ENCODE peak calls at places on chromosomes 7 and 10, in seven cellular contexts. One of them, this sample, is unnamed.

GRCh38 chr7:13903997-13904396 is 85.5 kb downstream of the ETV1 start:
- DNase-seq in stomach: no peak
- DNase-seq in GM23338: no peak
- DNase-seq in Peyer's patch: no peak
- DNase-seq in GM06990: no peak
- DNase-seq in ovary: no peak
- DNase-seq in PC-9: no peak
- DNase-seq in this sample: no peak

GRCh38 chr7:36207451-36208291 is 54.6 kb downstream of the EEPD1 start:
- DNase-seq in stomach: peak; percentile 36
- DNase-seq in GM23338: no peak
- DNase-seq in Peyer's patch: peak; percentile 59
- DNase-seq in GM06990: no peak
- DNase-seq in ovary: peak; percentile 41
- DNase-seq in PC-9: peak; percentile 100
- DNase-seq in this sample: peak; percentile 63

GRCh38 chr10:35420827-35421552 is 84.7 kb downstream of the CCNY start:
- DNase-seq in stomach: no peak
- DNase-seq in GM23338: no peak
- DNase-seq in Peyer's patch: no peak
- DNase-seq in GM06990: no peak
- DNase-seq in ovary: no peak
- DNase-seq in PC-9: no peak
- DNase-seq in this sample: no peak

GRCh38 chr10:101972761-101973160 is 83.2 kb downstream of the ARMH3 start:
- DNase-seq in stomach: no peak
- DNase-seq in GM23338: no peak
- DNase-seq in Peyer's patch: no peak
- DNase-seq in GM06990: peak; percentile 32
- DNase-seq in ovary: no peak
- DNase-seq in PC-9: no peak
- DNase-seq in this sample: no peak

GRCh38 chr7:124765401-124766352 is at the start of gene GPR37:
- DNase-seq in stomach: peak; percentile 48
- DNase-seq in GM23338: peak; percentile 89
- DNase-seq in Peyer's patch: peak; percentile 56
- DNase-seq in GM06990: peak; percentile 44
- DNase-seq in ovary: no peak
- DNase-seq in PC-9: peak; percentile 63
- DNase-seq in this sample: peak; percentile 80

GRCh38 chr7:27347261-27347610 is 104.6 kb downstream of the EVX1 start:
- DNase-seq in stomach: no peak
- DNase-seq in GM23338: no peak
- DNase-seq in Peyer's patch: no peak
- DNase-seq in GM06990: no peak
- DNase-seq in ovary: no peak
- DNase-seq in PC-9: no peak
- DNase-seq in this sample: no peak

GRCh38 chr10:103967433-103968142 is 648 bp downstream of the SLK start:
- DNase-seq in stomach: no peak
- DNase-seq in GM23338: peak; percentile 46
- DNase-seq in Peyer's patch: no peak
- DNase-seq in GM06990: no peak
- DNase-seq in ovary: no peak
- DNase-seq in PC-9: no peak
- DNase-seq in this sample: no peak

GRCh38 chr7:94289071-94289470 is 105.6 kb upstream of the COL1A2 start:
- DNase-seq in stomach: peak; percentile 56
- DNase-seq in GM23338: peak; percentile 94
- DNase-seq in Peyer's patch: peak; percentile 60
- DNase-seq in GM06990: no peak
- DNase-seq in ovary: peak; percentile 84
- DNase-seq in PC-9: peak; percentile 48
- DNase-seq in this sample: no peak

GRCh38 chr7:154928136-154929005 is 74.6 kb downstream of the PAXIP1 start:
- DNase-seq in stomach: peak; percentile 37
- DNase-seq in GM23338: peak; percentile 59
- DNase-seq in Peyer's patch: peak; percentile 72
- DNase-seq in GM06990: peak; percentile 73
- DNase-seq in ovary: peak; percentile 40
- DNase-seq in PC-9: peak; percentile 96
- DNase-seq in this sample: no peak

GRCh38 chr7:69625798-69626197 is 27.5 kb downstream of the AUTS2 start:
- DNase-seq in stomach: no peak
- DNase-seq in GM23338: no peak
- DNase-seq in Peyer's patch: no peak
- DNase-seq in GM06990: no peak
- DNase-seq in ovary: no peak
- DNase-seq in PC-9: no peak
- DNase-seq in this sample: no peak

GRCh38 chr7:1853619-1854520 is 183.8 kb downstream of the ELFN1 start:
- DNase-seq in stomach: no peak
- DNase-seq in GM23338: no peak
- DNase-seq in Peyer's patch: peak; percentile 37
- DNase-seq in GM06990: no peak
- DNase-seq in ovary: peak; percentile 8
- DNase-seq in PC-9: no peak
- DNase-seq in this sample: no peak

GRCh38 chr7:36686499-36686898 is 37.8 kb downstream of the AOAH start:
- DNase-seq in stomach: no peak
- DNase-seq in GM23338: no peak
- DNase-seq in Peyer's patch: peak; percentile 66
- DNase-seq in GM06990: no peak
- DNase-seq in ovary: no peak
- DNase-seq in PC-9: no peak
- DNase-seq in this sample: no peak

GRCh38 chr10:18658992-18659783 is at the start of gene ARL5B:
- DNase-seq in stomach: peak; percentile 98
- DNase-seq in GM23338: peak; percentile 97
- DNase-seq in Peyer's patch: peak; percentile 99
- DNase-seq in GM06990: peak; percentile 98
- DNase-seq in ovary: peak; percentile 98
- DNase-seq in PC-9: peak; percentile 86
- DNase-seq in this sample: peak; percentile 99

GRCh38 chr10:35182631-35183510 is 56.2 kb downstream of the CREM start:
- DNase-seq in stomach: no peak
- DNase-seq in GM23338: no peak
- DNase-seq in Peyer's patch: no peak
- DNase-seq in GM06990: no peak
- DNase-seq in ovary: no peak
- DNase-seq in PC-9: no peak
- DNase-seq in this sample: no peak

GRCh38 chr10:103548581-103549348 is 55.3 kb downstream of the NEURL1 start:
- DNase-seq in stomach: peak; percentile 44
- DNase-seq in GM23338: no peak
- DNase-seq in Peyer's patch: peak; percentile 65
- DNase-seq in GM06990: no peak
- DNase-seq in ovary: no peak
- DNase-seq in PC-9: no peak
- DNase-seq in this sample: peak; percentile 74

GRCh38 chr7:140640060-140640611 is 477 bp downstream of the DENND2A start:
- DNase-seq in stomach: peak; percentile 34
- DNase-seq in GM23338: peak; percentile 74
- DNase-seq in Peyer's patch: no peak
- DNase-seq in GM06990: no peak
- DNase-seq in ovary: peak; percentile 70
- DNase-seq in PC-9: no peak
- DNase-seq in this sample: no peak

GRCh38 chr7:159031135-159031701 is 113.4 kb downstream of the VIPR2 start:
- DNase-seq in stomach: peak; percentile 30
- DNase-seq in GM23338: peak; percentile 64
- DNase-seq in Peyer's patch: peak; percentile 45
- DNase-seq in GM06990: no peak
- DNase-seq in ovary: peak; percentile 68
- DNase-seq in PC-9: no peak
- DNase-seq in this sample: no peak
- H3K4me3 ChIP-seq in stomach: peak overlapping the region; percentile 52
- H3K4me3 ChIP-seq in GM23338: peak overlapping the region; percentile 76
- H3K4me3 ChIP-seq in Peyer's patch: peak overlapping the region; percentile 58
- H3K4me3 ChIP-seq in GM06990: no peak overlapping the region
- H3K4me3 ChIP-seq in ovary: peak overlapping the region; percentile 41
- H3K4me3 ChIP-seq in PC-9: no peak overlapping the region
- H3K4me3 ChIP-seq in this sample: no peak overlapping the region

DNA sequence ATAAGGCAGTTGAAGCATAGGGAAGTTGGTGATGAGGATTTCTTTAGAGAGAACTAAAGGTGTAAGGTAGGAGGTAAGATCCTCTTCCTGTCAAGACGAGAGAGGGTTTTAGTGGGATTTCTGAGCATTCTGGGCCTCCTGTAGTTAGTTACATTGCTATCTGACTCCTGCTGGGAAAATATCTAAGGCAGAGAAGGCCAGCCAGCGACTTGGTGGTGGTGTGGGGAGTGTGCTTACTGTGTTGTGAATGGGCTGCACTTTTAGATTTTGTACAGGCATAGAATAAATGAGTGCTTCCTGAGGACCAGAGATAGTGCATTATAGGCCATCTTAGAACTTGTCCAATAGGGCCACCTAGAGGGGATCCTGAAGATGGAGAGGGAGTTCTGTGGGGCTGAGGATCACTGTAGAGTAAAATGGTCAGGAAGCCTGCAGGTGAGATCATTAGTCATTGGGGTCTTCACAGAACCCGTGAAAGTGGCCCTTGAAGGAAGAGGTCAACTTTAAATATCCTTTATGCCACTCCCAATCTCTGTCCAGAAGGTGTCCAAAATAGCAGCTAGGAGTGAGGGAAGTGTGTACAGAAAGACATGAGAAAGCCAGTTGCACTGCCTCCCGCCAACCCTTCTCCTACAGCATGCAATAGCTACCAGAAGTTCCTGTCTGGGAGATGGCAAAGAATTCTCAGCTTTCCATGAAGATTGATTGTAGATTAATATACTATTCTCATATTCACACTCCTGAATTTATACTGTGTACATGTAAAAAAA is 266.6 kb downstream of the POLR1F start:
- DNase-seq in stomach: no peak
- DNase-seq in GM23338: peak; percentile 75
- DNase-seq in Peyer's patch: no peak
- DNase-seq in GM06990: no peak
- DNase-seq in ovary: no peak
- DNase-seq in PC-9: no peak
- DNase-seq in this sample: no peak
- TF ChIP-seq CTCF in stomach: no peak
- TF ChIP-seq CTCF in GM23338: peak; percentile 74
- TF ChIP-seq CTCF in Peyer's patch: no peak
- TF ChIP-seq CTCF in GM06990: peak; percentile 30
- TF ChIP-seq CTCF in ovary: no peak
- TF ChIP-seq CTCF in PC-9: peak; percentile 61
- TF ChIP-seq CTCF in this sample: no peak

DNA sequence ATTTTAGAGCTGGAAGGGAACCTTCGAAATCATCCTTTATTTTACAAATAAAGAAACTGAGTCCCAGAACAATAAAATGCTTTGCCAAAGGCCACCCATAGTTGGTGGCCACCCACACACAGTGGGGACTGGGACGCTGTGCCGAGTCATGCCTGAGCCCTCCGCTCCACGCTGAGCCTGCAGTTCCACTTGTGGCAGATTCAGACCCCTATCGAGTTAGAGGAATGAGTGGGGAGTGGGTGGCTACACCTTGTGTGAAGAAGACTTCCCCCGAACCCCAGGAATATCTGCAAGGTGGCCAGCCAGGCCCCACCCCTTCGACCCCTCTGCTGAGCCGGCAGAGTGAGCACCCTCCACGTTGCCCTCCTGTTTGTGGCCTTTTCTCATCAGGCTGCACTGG is 60.9 kb upstream of the SAMD8 start:
- DNase-seq in stomach: no peak
- DNase-seq in GM23338: no peak
- DNase-seq in Peyer's patch: no peak
- DNase-seq in GM06990: no peak
- DNase-seq in ovary: no peak
- DNase-seq in PC-9: no peak
- DNase-seq in this sample: no peak
- H3K4me3 ChIP-seq in stomach: no peak overlapping the region
- H3K4me3 ChIP-seq in GM23338: no peak overlapping the region
- H3K4me3 ChIP-seq in Peyer's patch: no peak overlapping the region
- H3K4me3 ChIP-seq in GM06990: no peak overlapping the region
- H3K4me3 ChIP-seq in ovary: no peak overlapping the region
- H3K4me3 ChIP-seq in PC-9: no peak overlapping the region
- H3K4me3 ChIP-seq in this sample: no peak overlapping the region

GRCh38 chr7:87926581-87927461 is 7.2 kb upstream of the ADAM22 start:
- DNase-seq in stomach: no peak
- DNase-seq in GM23338: peak; percentile 90
- DNase-seq in Peyer's patch: peak; percentile 70
- DNase-seq in GM06990: peak; percentile 75
- DNase-seq in ovary: no peak
- DNase-seq in PC-9: no peak
- DNase-seq in this sample: peak; percentile 49
- TF ChIP-seq CTCF in stomach: no peak
- TF ChIP-seq CTCF in GM23338: peak; percentile 57
- TF ChIP-seq CTCF in Peyer's patch: no peak
- TF ChIP-seq CTCF in GM06990: peak; percentile 63
- TF ChIP-seq CTCF in ovary: no peak
- TF ChIP-seq CTCF in PC-9: no peak
- TF ChIP-seq CTCF in this sample: no peak

GRCh38 chr7:150435047-150435389 is 15.4 kb upstream of the GIMAP8 start:
- DNase-seq in stomach: no peak
- DNase-seq in GM23338: no peak
- DNase-seq in Peyer's patch: no peak
- DNase-seq in GM06990: no peak
- DNase-seq in ovary: no peak
- DNase-seq in PC-9: no peak
- DNase-seq in this sample: no peak
- H3K4me3 ChIP-seq in stomach: no peak overlapping the region
- H3K4me3 ChIP-seq in GM23338: no peak overlapping the region
- H3K4me3 ChIP-seq in Peyer's patch: no peak overlapping the region
- H3K4me3 ChIP-seq in GM06990: peak overlapping the region; percentile 62
- H3K4me3 ChIP-seq in ovary: no peak overlapping the region
- H3K4me3 ChIP-seq in PC-9: no peak overlapping the region
- H3K4me3 ChIP-seq in this sample: no peak overlapping the region

GRCh38 chr7:44749992-44750391 is 1.3 kb downstream of the ZMIZ2 start:
- DNase-seq in stomach: no peak
- DNase-seq in GM23338: no peak
- DNase-seq in Peyer's patch: no peak
- DNase-seq in GM06990: no peak
- DNase-seq in ovary: no peak
- DNase-seq in PC-9: no peak
- DNase-seq in this sample: no peak

GRCh38 chr7:44750921-44751571 is 2.4 kb downstream of the ZMIZ2 start:
- DNase-seq in stomach: no peak
- DNase-seq in GM23338: no peak
- DNase-seq in Peyer's patch: peak; percentile 65
- DNase-seq in GM06990: peak; percentile 76
- DNase-seq in ovary: no peak
- DNase-seq in PC-9: peak; percentile 32
- DNase-seq in this sample: no peak

GRCh38 chr7:44748948-44749731 is 493 bp downstream of the ZMIZ2 start:
- DNase-seq in stomach: no peak
- DNase-seq in GM23338: peak; percentile 36
- DNase-seq in Peyer's patch: peak; percentile 73
- DNase-seq in GM06990: peak; percentile 69
- DNase-seq in ovary: no peak
- DNase-seq in PC-9: no peak
- DNase-seq in this sample: no peak

GRCh38 chr7:44750424-44750823 is 1.8 kb downstream of the ZMIZ2 start:
- DNase-seq in stomach: no peak
- DNase-seq in GM23338: no peak
- DNase-seq in Peyer's patch: no peak
- DNase-seq in GM06990: no peak
- DNase-seq in ovary: no peak
- DNase-seq in PC-9: no peak
- DNase-seq in this sample: no peak

GRCh38 chr7:44748042-44748947 is at the start of gene ZMIZ2:
- DNase-seq in stomach: peak; percentile 93
- DNase-seq in GM23338: peak; percentile 92
- DNase-seq in Peyer's patch: peak; percentile 96
- DNase-seq in GM06990: peak; percentile 91
- DNase-seq in ovary: peak; percentile 92
- DNase-seq in PC-9: peak; percentile 77
- DNase-seq in this sample: peak; percentile 93
- TF ChIP-seq CTCF in stomach: no peak
- TF ChIP-seq CTCF in GM23338: no peak
- TF ChIP-seq CTCF in Peyer's patch: peak; percentile 9
- TF ChIP-seq CTCF in GM06990: no peak
- TF ChIP-seq CTCF in ovary: no peak
- TF ChIP-seq CTCF in PC-9: no peak
- TF ChIP-seq CTCF in this sample: no peak

This sample was measured in mucosa of descending colon.